ENCODE peak calls at places on chromosomes 16 and 17, in four cellular contexts. P is GM23338, S is mammary epithelial cell, D is endothelial cell of umbilical vein. W is an unnamed sample.

GRCh38 chr17:7336240-7337175 is at the start of gene ACAP1:
- DNase-seq in P (peak; percentile 90), S (no peak), D (no peak), W (no peak)

GRCh38 chr17:54932711-54933110 is 32.1 kb downstream of the TOM1L1 start:
- DNase-seq in P (no peak), S (no peak), D (no peak), W (no peak)

GRCh38 chr16:84505249-84506156 is 1.0 kb upstream of the MEAK7 start:
- DNase-seq in P (no peak), S (no peak), D (no peak), W (no peak)

GRCh38 chr17:82246365-82247174 is 17.7 kb downstream of the SLC16A3 start:
- DNase-seq in P (no peak), S (peak; percentile 93), D (peak; percentile 30), W (peak; percentile 80)

GRCh38 chr17:47239663-47240374 is 13.8 kb upstream of the ITGB3 start:
- DNase-seq in P (no peak), S (peak; percentile 96), D (peak; percentile 99), W (peak; percentile 87)

GRCh38 chr17:37483311-37484039 is 6.2 kb upstream of the DUSP14 start:
- DNase-seq in P (peak; percentile 56), S (no peak), D (no peak), W (no peak)

GRCh38 chr17:73865825-73866224 is 221.6 kb upstream of the SDK2 start:
- DNase-seq in P (no peak), S (no peak), D (no peak), W (no peak)

GRCh38 chr16:27217256-27217655 is 13.9 kb downstream of the KDM8 start:
- DNase-seq in P (peak; percentile 69), S (no peak), D (no peak), W (no peak)

GRCh38 chr17:76004750-76005262 is 4.2 kb downstream of the CDK3 start:
- DNase-seq in P (no peak), S (no peak), D (no peak), W (no peak)

GRCh38 chr16:67181346-67181745 is 2.4 kb downstream of the MATCAP1 start:
- DNase-seq in P (no peak), S (peak; percentile 39), D (peak; percentile 69), W (no peak)
- H3K4me2 ChIP-seq in P (no peak overlapping the region), S (no peak overlapping the region), D (peak overlapping the region; percentile 3), W (no peak overlapping the region)

GRCh38 chr17:79066963-79067362 is 7.7 kb upstream of the ENGASE start:
- DNase-seq in P (no peak), S (no peak), D (no peak), W (no peak)
- H2AFZ ChIP-seq in P (no peak overlapping the region), S (no peak overlapping the region), D (no peak overlapping the region), W (no peak overlapping the region)

GRCh38 chr16:51549836-51550235 is 398.8 kb upstream of the SALL1 start:
- DNase-seq in P (no peak), S (peak; percentile 57), D (no peak), W (no peak)
- TF ChIP-seq EZH2 in P (no peak), S (no peak), D (no peak), W (no peak)

DNA sequence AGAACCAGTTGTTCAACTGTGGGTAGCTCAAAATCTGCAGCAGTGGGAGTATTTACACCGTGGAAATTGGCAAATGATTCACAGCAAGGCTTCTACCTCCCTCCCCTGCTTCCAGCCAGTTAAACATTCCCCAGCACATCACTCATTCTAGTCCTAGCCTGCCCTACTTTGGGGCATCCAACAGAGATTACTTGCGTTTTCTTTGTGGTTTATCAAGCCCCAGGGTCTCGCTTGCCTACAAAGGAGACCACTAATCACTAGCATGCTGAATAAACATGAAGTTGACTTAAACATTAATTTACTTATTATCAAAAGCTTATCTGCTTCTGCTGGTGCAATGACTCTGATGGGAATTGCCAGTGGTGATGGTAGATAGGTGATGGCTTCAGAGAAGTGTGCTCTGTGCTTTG is 94.5 kb downstream of the MARF1 start:
- DNase-seq in P (no peak), S (no peak), D (no peak), W (no peak)
- H3K4me2 ChIP-seq in P (no peak overlapping the region), S (no peak overlapping the region), D (no peak overlapping the region), W (no peak overlapping the region)

W was measured in PC-9.